ENCODE peak calls at places on chromosomes 5 and 9, in ten cellular contexts. E is A549, F is ovary, I is stomach, L is transverse colon, G is K562, A is tibial nerve, R is sigmoid colon, V is H1, D is upper lobe of left lung. M is an unnamed sample.

GRCh38 chr5:158560170-158560569 is 539.5 kb downstream of the EBF1 start:
- DNase-seq in E (no peak), F (no peak), I (peak), L (no peak), G (no peak), A (no peak), R (no peak), V (no peak), D (no peak), M (no peak)

GRCh38 chr5:64506567-64507321 is 929 bp downstream of the RGS7BP start:
- DNase-seq in E (no peak), F (peak), I (no peak), L (no peak), G (peak), A (no peak), R (no peak), V (peak), D (peak), M (no peak)

GRCh38 chr5:173202266-173202875 is 32.6 kb downstream of the NKX2-5 start:
- DNase-seq in E (no peak), F (no peak), I (no peak), L (no peak), G (no peak), A (no peak), R (no peak), V (no peak), D (no peak), M (no peak)

GRCh38 chr5:140868721-140869554 is at the start of gene PCDHA11:
- DNase-seq in E (peak), F (no peak), I (no peak), L (no peak), G (peak), A (no peak), R (no peak), V (no peak), D (peak), M (no peak)

GRCh38 chr5:84693256-84693655 is 308.6 kb upstream of the EDIL3 start:
- DNase-seq in E (no peak), F (no peak), I (no peak), L (no peak), G (no peak), A (no peak), R (no peak), V (no peak), D (no peak), M (no peak)

GRCh38 chr9:116288658-116289057 is 135.1 kb downstream of the PAPPA start:
- DNase-seq in E (peak), F (no peak), I (no peak), L (no peak), G (peak), A (no peak), R (no peak), V (no peak), D (no peak), M (no peak)

GRCh38 chr5:124394700-124395099 is 351.7 kb downstream of the ZNF608 start:
- DNase-seq in E (no peak), F (no peak), I (no peak), L (no peak), G (no peak), A (no peak), R (no peak), V (no peak), D (peak), M (no peak)

GRCh38 chr5:143699121-143699520 is 112.8 kb upstream of the HMHB1 start:
- DNase-seq in E (no peak), F (no peak), I (no peak), L (no peak), G (peak), A (no peak), R (no peak), V (no peak), D (no peak), M (no peak)

GRCh38 chr5:32687167-32687831 is 23.8 kb upstream of the NPR3 start:
- DNase-seq in E (no peak), F (no peak), I (peak), L (no peak), G (no peak), A (peak), R (no peak), V (no peak), D (no peak), M (no peak)

GRCh38 chr5:54533541-54534179 is 16.1 kb downstream of the SNX18 start:
- DNase-seq in E (no peak), F (no peak), I (peak), L (no peak), G (no peak), A (no peak), R (no peak), V (no peak), D (no peak), M (no peak)

GRCh38 chr5:54538156-54538555 is 20.6 kb downstream of the SNX18 start:
- DNase-seq in E (no peak), F (no peak), I (no peak), L (no peak), G (no peak), A (no peak), R (no peak), V (no peak), D (no peak), M (no peak)

GRCh38 chr5:54534306-54534705 is 16.7 kb downstream of the SNX18 start:
- DNase-seq in E (no peak), F (no peak), I (no peak), L (no peak), G (no peak), A (no peak), R (no peak), V (no peak), D (no peak), M (no peak)

GRCh38 chr5:54537720-54538119 is 20.2 kb downstream of the SNX18 start:
- DNase-seq in E (no peak), F (no peak), I (no peak), L (no peak), G (no peak), A (no peak), R (no peak), V (no peak), D (no peak), M (no peak)

GRCh38 chr5:54535149-54535844 is 17.7 kb downstream of the SNX18 start:
- DNase-seq in E (no peak), F (no peak), I (no peak), L (no peak), G (no peak), A (no peak), R (no peak), V (no peak), D (no peak), M (no peak)
- TF ChIP-seq EP300 in E (no peak), F (no peak), I (no peak), L (no peak), G (no peak), A (no peak), R (no peak), V (no peak), D (no peak), M (no peak)

GRCh38 chr5:119268387-119269060 is 87.3 kb upstream of the TNFAIP8 start:
- DNase-seq in E (peak), F (peak), I (peak), L (peak), G (peak), A (peak), R (peak), V (peak), D (peak), M (peak)
- TF ChIP-seq POLR2A in E (peak), F (peak), I (peak), L (peak), G (peak), A (no peak), R (peak), V (peak), D (no peak), M (peak)

GRCh38 chr5:78648359-78649219 is at the start of gene LHFPL2:
- DNase-seq in E (peak), F (peak), I (peak), L (peak), G (peak), A (peak), R (peak), V (no peak), D (peak), M (peak)
- TF ChIP-seq EP300 in E (no peak), F (no peak), I (no peak), L (no peak), G (no peak), A (peak), R (no peak), V (no peak), D (no peak), M (no peak)

DNA sequence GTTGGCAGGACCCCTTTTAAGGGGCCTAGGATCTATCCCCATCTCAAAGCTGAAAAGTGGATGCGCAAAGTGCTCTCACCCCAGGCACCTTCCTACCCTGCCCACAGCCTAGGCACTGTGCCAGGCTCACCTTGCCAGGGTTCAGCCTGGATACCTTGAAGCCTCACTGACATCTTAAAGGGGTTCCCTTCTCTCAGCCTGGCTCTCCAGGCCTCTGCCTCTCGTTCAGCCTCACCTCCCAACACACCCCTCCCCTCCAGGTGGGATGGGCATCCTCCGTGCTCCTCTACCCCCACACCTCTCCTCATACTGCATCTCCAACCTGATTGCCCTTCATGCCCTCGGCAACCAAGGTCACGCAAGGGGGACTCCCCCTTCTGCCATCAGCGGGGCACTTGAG is 25.5 kb downstream of the TNIP1 start:
- DNase-seq in E (no peak), F (no peak), I (no peak), L (no peak), G (no peak), A (no peak), R (no peak), V (no peak), D (no peak), M (no peak)
- TF ChIP-seq POLR2A in E (no peak), F (no peak), I (no peak), L (no peak), G (no peak), A (no peak), R (no peak), V (no peak), D (no peak), M (no peak)

GRCh38 chr9:89940625-89941024 is 335.8 kb downstream of the GADD45G start:
- DNase-seq in E (no peak), F (no peak), I (no peak), L (no peak), G (no peak), A (no peak), R (no peak), V (no peak), D (no peak), M (no peak)
- TF ChIP-seq EP300 in E (no peak), F (no peak), I (no peak), L (no peak), G (no peak), A (no peak), R (no peak), V (no peak), D (no peak), M (no peak)

DNA sequence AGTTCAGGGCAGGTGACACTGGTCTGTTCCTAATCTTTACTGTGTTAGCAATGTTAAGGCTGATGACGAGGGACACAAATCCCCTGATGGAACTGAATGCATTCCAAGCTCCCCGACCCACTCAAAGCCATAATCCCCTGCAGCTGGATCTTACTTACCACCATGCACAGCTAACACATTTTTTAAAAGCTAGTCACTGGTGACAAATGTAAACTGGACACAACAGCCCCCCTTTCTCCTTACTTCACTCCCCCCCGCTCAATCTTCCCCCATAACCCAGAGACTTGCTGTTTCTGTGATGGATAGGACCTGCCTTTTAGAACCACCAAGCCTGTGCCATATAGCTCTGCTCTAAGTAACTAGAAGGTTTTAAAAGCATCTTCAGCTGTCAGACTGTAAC is 44.5 kb downstream of the BNC2 start:
- DNase-seq in E (no peak), F (no peak), I (no peak), L (peak), G (no peak), A (no peak), R (no peak), V (no peak), D (no peak), M (no peak)
- TF ChIP-seq POLR2A in E (no peak), F (no peak), I (no peak), L (no peak), G (no peak), A (no peak), R (no peak), V (no peak), D (no peak), M (no peak)

GRCh38 chr5:179585903-179586511 is 35.7 kb downstream of the RUFY1 start:
- DNase-seq in E (no peak), F (peak), I (no peak), L (no peak), G (no peak), A (no peak), R (no peak), V (no peak), D (no peak), M (peak)
- TF ChIP-seq EP300 in E (no peak), F (no peak), I (no peak), L (no peak), G (no peak), A (no peak), R (no peak), V (no peak), D (no peak), M (no peak)

GRCh38 chr5:82277987-82278710 is at the start of gene RPS23:
- DNase-seq in E (peak), F (peak), I (peak), L (peak), G (peak), A (peak), R (peak), V (no peak), D (peak), M (peak)
- TF ChIP-seq POLR2A in E (peak), F (no peak), I (peak), L (peak), G (peak), A (peak), R (peak), V (peak), D (no peak), M (no peak)

DNA sequence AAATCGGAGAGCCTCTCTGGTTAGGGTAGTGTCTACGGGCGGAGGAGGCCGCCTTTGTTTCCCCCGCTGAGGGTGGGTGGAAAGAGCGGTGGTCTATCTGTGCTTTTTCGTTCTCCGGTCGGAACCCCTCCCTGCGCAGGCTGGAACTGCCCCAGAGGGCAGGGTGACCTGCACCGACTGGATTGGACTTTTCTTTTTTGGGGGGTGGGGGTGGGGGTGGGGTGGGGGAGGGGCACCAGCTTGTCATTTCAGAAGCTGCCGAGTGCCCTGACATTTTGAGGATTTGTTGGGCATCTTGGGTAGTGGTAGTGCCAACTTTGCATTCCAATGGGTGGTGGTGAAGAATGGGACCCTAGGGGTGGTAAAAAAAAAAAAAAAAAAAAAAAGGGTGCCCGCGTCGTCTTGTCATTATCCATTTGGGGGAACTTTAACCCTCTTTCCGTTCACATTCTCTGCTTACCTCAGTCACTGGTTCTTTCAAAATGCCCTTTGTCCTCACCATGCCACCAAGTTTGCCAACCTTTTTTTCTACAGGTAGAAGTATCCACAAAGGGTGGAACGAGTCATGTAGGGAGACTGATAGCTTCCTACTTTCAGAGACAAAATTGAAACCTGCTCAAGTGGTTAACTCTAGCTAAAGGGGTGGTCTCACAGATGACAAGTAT is 1.3 kb downstream of the UBE2R2 start:
- DNase-seq in E (no peak), F (peak), I (peak), L (peak), G (no peak), A (no peak), R (no peak), V (no peak), D (no peak), M (no peak)
- TF ChIP-seq EP300 in E (no peak), F (no peak), I (no peak), L (no peak), G (no peak), A (peak), R (no peak), V (no peak), D (no peak), M (no peak)

DNA sequence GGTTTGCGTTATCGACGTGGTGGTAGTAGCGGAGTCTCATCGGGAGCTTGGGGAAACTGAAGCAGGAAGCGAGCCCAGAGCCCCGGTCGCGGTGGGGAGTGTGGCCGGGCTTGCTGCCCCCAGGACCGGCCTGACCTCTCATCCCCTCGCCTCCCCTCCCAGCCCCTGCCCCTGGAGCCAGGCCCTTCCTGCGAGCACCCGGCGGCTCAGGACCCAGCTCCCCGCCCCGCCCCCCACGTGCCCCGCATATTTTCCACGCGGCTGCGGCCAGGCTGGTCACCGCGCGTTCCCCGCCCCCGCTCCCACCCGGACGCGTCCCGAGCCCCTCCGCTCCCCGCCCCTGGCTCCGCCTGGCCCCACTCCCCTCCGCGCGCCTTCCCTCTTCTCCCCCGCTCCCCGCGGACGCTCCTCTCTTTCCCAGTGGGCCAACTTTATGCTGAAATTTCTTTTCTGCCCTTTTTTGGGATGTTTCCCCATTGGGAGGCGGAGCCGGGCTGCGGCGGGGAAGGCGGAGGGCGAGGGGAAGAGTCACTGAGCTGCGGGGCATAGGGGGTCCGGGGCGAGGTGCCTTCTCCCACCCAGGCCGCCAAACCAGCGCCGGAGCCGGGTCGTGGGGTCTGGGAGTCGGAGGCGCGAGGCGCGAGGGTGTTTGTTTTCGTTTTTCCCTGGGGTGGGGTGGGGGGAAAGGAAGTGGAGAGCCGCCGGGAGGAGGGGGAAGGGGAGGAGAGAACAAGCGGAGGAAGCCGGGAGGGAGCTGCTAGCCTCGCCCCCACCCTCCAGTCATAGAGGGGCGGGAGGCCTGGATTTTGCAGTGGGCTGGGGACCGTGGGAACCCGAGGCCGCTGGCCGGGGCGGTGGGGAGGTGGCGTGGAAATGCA is 961 bp upstream of the TPM2 start:
- DNase-seq in E (peak), F (peak), I (peak), L (peak), G (peak), A (peak), R (peak), V (no peak), D (peak), M (peak)
- TF ChIP-seq POLR2A in E (peak), F (peak), I (peak), L (peak), G (peak), A (no peak), R (peak), V (no peak), D (no peak), M (no peak)